ENCODE peak calls at places on chromosomes 11 and 22, in nine cellular contexts. One of them, this sample, is unnamed. For H3K36me3, the result is how much of the 10 kb centered on the place peaks cover.

GRCh38 chr11:76228122-76229000 is 22.1 kb upstream of the WNT11 start:
- DNase-seq in body of pancreas: no peak
- DNase-seq in heart right ventricle: no peak
- DNase-seq in upper lobe of right lung: no peak
- DNase-seq in adipocyte: no peak
- DNase-seq in lower lobe of right lung: no peak
- DNase-seq in prostate gland: no peak
- DNase-seq in CD8-positive, alpha-beta memory T cell: no peak
- DNase-seq in astrocyte: no peak
- DNase-seq in this sample: no peak

GRCh38 chr11:120867531-120867930 is 156.4 kb upstream of the TBCEL start:
- DNase-seq in body of pancreas: no peak
- DNase-seq in heart right ventricle: no peak
- DNase-seq in upper lobe of right lung: no peak
- DNase-seq in adipocyte: no peak
- DNase-seq in lower lobe of right lung: no peak
- DNase-seq in prostate gland: no peak
- DNase-seq in CD8-positive, alpha-beta memory T cell: no peak
- DNase-seq in astrocyte: no peak
- DNase-seq in this sample: no peak

GRCh38 chr11:1608363-1608762 is at the start of gene KRTAP5-3:
- DNase-seq in body of pancreas: no peak
- DNase-seq in heart right ventricle: no peak
- DNase-seq in upper lobe of right lung: no peak
- DNase-seq in adipocyte: no peak
- DNase-seq in lower lobe of right lung: no peak
- DNase-seq in prostate gland: no peak
- DNase-seq in CD8-positive, alpha-beta memory T cell: no peak
- DNase-seq in astrocyte: no peak
- DNase-seq in this sample: no peak

GRCh38 chr11:116641561-116642045 is 131.2 kb downstream of the BUD13 start:
- DNase-seq in body of pancreas: peak
- DNase-seq in heart right ventricle: peak
- DNase-seq in upper lobe of right lung: peak
- DNase-seq in adipocyte: no peak
- DNase-seq in lower lobe of right lung: peak
- DNase-seq in prostate gland: peak
- DNase-seq in CD8-positive, alpha-beta memory T cell: no peak
- DNase-seq in astrocyte: no peak
- DNase-seq in this sample: no peak

GRCh38 chr11:75655619-75656018 is 13.2 kb downstream of the MAP6 start:
- DNase-seq in body of pancreas: no peak
- DNase-seq in heart right ventricle: no peak
- DNase-seq in upper lobe of right lung: no peak
- DNase-seq in adipocyte: peak
- DNase-seq in lower lobe of right lung: no peak
- DNase-seq in prostate gland: no peak
- DNase-seq in CD8-positive, alpha-beta memory T cell: no peak
- DNase-seq in astrocyte: peak
- DNase-seq in this sample: no peak

GRCh38 chr11:3920148-3920852 is 64.8 kb downstream of the STIM1 start:
- DNase-seq in body of pancreas: no peak
- DNase-seq in heart right ventricle: no peak
- DNase-seq in upper lobe of right lung: no peak
- DNase-seq in adipocyte: peak
- DNase-seq in lower lobe of right lung: peak
- DNase-seq in prostate gland: no peak
- DNase-seq in CD8-positive, alpha-beta memory T cell: peak
- DNase-seq in astrocyte: peak
- DNase-seq in this sample: peak

GRCh38 chr11:126989942-126990715 is 10.4 kb downstream of the KIRREL3 start:
- DNase-seq in body of pancreas: peak
- DNase-seq in heart right ventricle: peak
- DNase-seq in upper lobe of right lung: peak
- DNase-seq in adipocyte: peak
- DNase-seq in lower lobe of right lung: peak
- DNase-seq in prostate gland: peak
- DNase-seq in CD8-positive, alpha-beta memory T cell: peak
- DNase-seq in astrocyte: peak
- DNase-seq in this sample: peak

GRCh38 chr11:74233683-74234082 is 62.6 kb downstream of the PPME1 start:
- DNase-seq in body of pancreas: no peak
- DNase-seq in heart right ventricle: no peak
- DNase-seq in upper lobe of right lung: no peak
- DNase-seq in adipocyte: no peak
- DNase-seq in lower lobe of right lung: no peak
- DNase-seq in prostate gland: no peak
- DNase-seq in CD8-positive, alpha-beta memory T cell: no peak
- DNase-seq in astrocyte: no peak
- DNase-seq in this sample: no peak

GRCh38 chr11:46778416-46778815 is 59.4 kb downstream of the F2 start:
- DNase-seq in body of pancreas: no peak
- DNase-seq in heart right ventricle: no peak
- DNase-seq in upper lobe of right lung: no peak
- DNase-seq in adipocyte: no peak
- DNase-seq in lower lobe of right lung: no peak
- DNase-seq in prostate gland: no peak
- DNase-seq in CD8-positive, alpha-beta memory T cell: no peak
- DNase-seq in astrocyte: no peak
- DNase-seq in this sample: no peak

GRCh38 chr11:100404907-100405306 is 282.2 kb upstream of the ARHGAP42 start:
- DNase-seq in body of pancreas: no peak
- DNase-seq in heart right ventricle: no peak
- DNase-seq in upper lobe of right lung: peak
- DNase-seq in adipocyte: no peak
- DNase-seq in lower lobe of right lung: no peak
- DNase-seq in prostate gland: no peak
- DNase-seq in CD8-positive, alpha-beta memory T cell: no peak
- DNase-seq in astrocyte: no peak
- DNase-seq in this sample: no peak

GRCh38 chr22:25437414-25438160 is 126.9 kb upstream of the GRK3 start:
- DNase-seq in body of pancreas: peak
- DNase-seq in heart right ventricle: no peak
- DNase-seq in upper lobe of right lung: no peak
- DNase-seq in adipocyte: no peak
- DNase-seq in lower lobe of right lung: no peak
- DNase-seq in prostate gland: no peak
- DNase-seq in CD8-positive, alpha-beta memory T cell: no peak
- DNase-seq in astrocyte: no peak
- DNase-seq in this sample: no peak

GRCh38 chr11:114050258-114050927 is 9.1 kb upstream of the ZBTB16 start:
- DNase-seq in body of pancreas: no peak
- DNase-seq in heart right ventricle: no peak
- DNase-seq in upper lobe of right lung: no peak
- DNase-seq in adipocyte: no peak
- DNase-seq in lower lobe of right lung: no peak
- DNase-seq in prostate gland: no peak
- DNase-seq in CD8-positive, alpha-beta memory T cell: no peak
- DNase-seq in astrocyte: no peak
- DNase-seq in this sample: no peak

GRCh38 chr11:23288001-23288783 is 427.9 kb upstream of the CCDC179 start:
- DNase-seq in body of pancreas: no peak
- DNase-seq in heart right ventricle: no peak
- DNase-seq in upper lobe of right lung: no peak
- DNase-seq in adipocyte: peak
- DNase-seq in lower lobe of right lung: no peak
- DNase-seq in prostate gland: no peak
- DNase-seq in CD8-positive, alpha-beta memory T cell: no peak
- DNase-seq in astrocyte: peak
- DNase-seq in this sample: no peak

GRCh38 chr11:123920943-123921342 is 18.5 kb upstream of the OR4D5 start:
- DNase-seq in body of pancreas: peak
- DNase-seq in heart right ventricle: no peak
- DNase-seq in upper lobe of right lung: no peak
- DNase-seq in adipocyte: no peak
- DNase-seq in lower lobe of right lung: no peak
- DNase-seq in prostate gland: no peak
- DNase-seq in CD8-positive, alpha-beta memory T cell: no peak
- DNase-seq in astrocyte: no peak
- DNase-seq in this sample: no peak

GRCh38 chr11:558503-558902 is 2.0 kb downstream of the LMNTD2 start:
- DNase-seq in body of pancreas: no peak
- DNase-seq in heart right ventricle: no peak
- DNase-seq in upper lobe of right lung: no peak
- DNase-seq in adipocyte: no peak
- DNase-seq in lower lobe of right lung: no peak
- DNase-seq in prostate gland: no peak
- DNase-seq in CD8-positive, alpha-beta memory T cell: no peak
- DNase-seq in astrocyte: no peak
- DNase-seq in this sample: no peak

GRCh38 chr11:35546317-35546716 is 20.9 kb upstream of the PAMR1 start:
- DNase-seq in body of pancreas: no peak
- DNase-seq in heart right ventricle: no peak
- DNase-seq in upper lobe of right lung: no peak
- DNase-seq in adipocyte: no peak
- DNase-seq in lower lobe of right lung: no peak
- DNase-seq in prostate gland: no peak
- DNase-seq in CD8-positive, alpha-beta memory T cell: no peak
- DNase-seq in astrocyte: no peak
- DNase-seq in this sample: no peak

GRCh38 chr22:41917375-41917905 is 2.6 kb upstream of the SHISA8 start:
- DNase-seq in body of pancreas: no peak
- DNase-seq in heart right ventricle: no peak
- DNase-seq in upper lobe of right lung: no peak
- DNase-seq in adipocyte: no peak
- DNase-seq in lower lobe of right lung: no peak
- DNase-seq in prostate gland: no peak
- DNase-seq in CD8-positive, alpha-beta memory T cell: no peak
- DNase-seq in astrocyte: no peak
- DNase-seq in this sample: no peak

GRCh38 chr22:21450858-21451331 is 16.3 kb upstream of the TMEM191C start:
- DNase-seq in body of pancreas: no peak
- DNase-seq in heart right ventricle: peak
- DNase-seq in upper lobe of right lung: peak
- DNase-seq in adipocyte: no peak
- DNase-seq in lower lobe of right lung: peak
- DNase-seq in prostate gland: peak
- DNase-seq in CD8-positive, alpha-beta memory T cell: no peak
- DNase-seq in astrocyte: no peak
- DNase-seq in this sample: peak

DNA sequence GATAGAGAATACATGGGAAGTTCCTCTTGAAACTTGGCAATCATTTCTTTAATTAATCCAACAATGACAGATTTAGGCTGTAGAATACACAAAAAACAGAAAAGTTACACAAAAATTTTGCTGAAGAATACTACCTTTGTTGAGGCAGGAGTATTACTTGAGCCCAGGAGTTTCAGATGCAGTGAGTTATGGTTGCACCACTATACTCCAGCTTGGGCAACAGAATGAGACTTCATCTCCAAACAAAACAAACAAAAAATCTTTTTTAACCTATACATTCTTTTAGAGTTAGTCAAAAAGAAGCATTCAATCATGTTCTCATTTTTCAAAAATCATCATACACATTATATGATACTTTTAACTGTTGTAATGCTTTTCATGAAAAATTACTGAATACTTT is 22.1 kb downstream of the UEVLD start:
- DNase-seq in body of pancreas: no peak
- DNase-seq in heart right ventricle: no peak
- DNase-seq in upper lobe of right lung: no peak
- DNase-seq in adipocyte: peak
- DNase-seq in lower lobe of right lung: no peak
- DNase-seq in prostate gland: no peak
- DNase-seq in CD8-positive, alpha-beta memory T cell: no peak
- DNase-seq in astrocyte: no peak
- DNase-seq in this sample: no peak
- H3K36me3 ChIP-seq in body of pancreas: under half
- H3K36me3 ChIP-seq in heart right ventricle: under half
- H3K36me3 ChIP-seq in upper lobe of right lung: half or more
- H3K36me3 ChIP-seq in adipocyte: under half
- H3K36me3 ChIP-seq in lower lobe of right lung: half or more
- H3K36me3 ChIP-seq in prostate gland: under half
- H3K36me3 ChIP-seq in CD8-positive, alpha-beta memory T cell: under half
- H3K36me3 ChIP-seq in astrocyte: under half
- H3K36me3 ChIP-seq in this sample: under half

GRCh38 chr22:29816980-29817379 is 21.1 kb downstream of the ASCC2 start:
- DNase-seq in body of pancreas: no peak
- DNase-seq in heart right ventricle: no peak
- DNase-seq in upper lobe of right lung: no peak
- DNase-seq in adipocyte: no peak
- DNase-seq in lower lobe of right lung: no peak
- DNase-seq in prostate gland: peak
- DNase-seq in CD8-positive, alpha-beta memory T cell: no peak
- DNase-seq in astrocyte: no peak
- DNase-seq in this sample: no peak

GRCh38 chr22:29816128-29816527 is 21.9 kb downstream of the ASCC2 start:
- DNase-seq in body of pancreas: peak
- DNase-seq in heart right ventricle: peak
- DNase-seq in upper lobe of right lung: no peak
- DNase-seq in adipocyte: no peak
- DNase-seq in lower lobe of right lung: no peak
- DNase-seq in prostate gland: no peak
- DNase-seq in CD8-positive, alpha-beta memory T cell: no peak
- DNase-seq in astrocyte: no peak
- DNase-seq in this sample: no peak

GRCh38 chr22:29815580-29815979 is 22.5 kb downstream of the ASCC2 start:
- DNase-seq in body of pancreas: no peak
- DNase-seq in heart right ventricle: no peak
- DNase-seq in upper lobe of right lung: no peak
- DNase-seq in adipocyte: no peak
- DNase-seq in lower lobe of right lung: no peak
- DNase-seq in prostate gland: no peak
- DNase-seq in CD8-positive, alpha-beta memory T cell: no peak
- DNase-seq in astrocyte: no peak
- DNase-seq in this sample: no peak

GRCh38 chr22:29816539-29816938 is 21.5 kb downstream of the ASCC2 start:
- DNase-seq in body of pancreas: no peak
- DNase-seq in heart right ventricle: no peak
- DNase-seq in upper lobe of right lung: no peak
- DNase-seq in adipocyte: no peak
- DNase-seq in lower lobe of right lung: no peak
- DNase-seq in prostate gland: no peak
- DNase-seq in CD8-positive, alpha-beta memory T cell: no peak
- DNase-seq in astrocyte: no peak
- DNase-seq in this sample: no peak

GRCh38 chr22:29817724-29818123 is 20.4 kb downstream of the ASCC2 start:
- DNase-seq in body of pancreas: no peak
- DNase-seq in heart right ventricle: no peak
- DNase-seq in upper lobe of right lung: no peak
- DNase-seq in adipocyte: no peak
- DNase-seq in lower lobe of right lung: no peak
- DNase-seq in prostate gland: no peak
- DNase-seq in CD8-positive, alpha-beta memory T cell: no peak
- DNase-seq in astrocyte: no peak
- DNase-seq in this sample: no peak
- H3K36me3 ChIP-seq in body of pancreas: under half
- H3K36me3 ChIP-seq in heart right ventricle: under half
- H3K36me3 ChIP-seq in upper lobe of right lung: half or more
- H3K36me3 ChIP-seq in adipocyte: half or more
- H3K36me3 ChIP-seq in lower lobe of right lung: half or more
- H3K36me3 ChIP-seq in prostate gland: under half
- H3K36me3 ChIP-seq in CD8-positive, alpha-beta memory T cell: half or more
- H3K36me3 ChIP-seq in astrocyte: under half
- H3K36me3 ChIP-seq in this sample: under half

GRCh38 chr22:46357186-46357500 is 21.6 kb downstream of the TRMU start:
- DNase-seq in body of pancreas: no peak
- DNase-seq in heart right ventricle: no peak
- DNase-seq in upper lobe of right lung: no peak
- DNase-seq in adipocyte: no peak
- DNase-seq in lower lobe of right lung: no peak
- DNase-seq in prostate gland: no peak
- DNase-seq in CD8-positive, alpha-beta memory T cell: no peak
- DNase-seq in astrocyte: no peak
- DNase-seq in this sample: no peak
- H3K36me3 ChIP-seq in body of pancreas: under half
- H3K36me3 ChIP-seq in heart right ventricle: under half
- H3K36me3 ChIP-seq in upper lobe of right lung: under half
- H3K36me3 ChIP-seq in adipocyte: under half
- H3K36me3 ChIP-seq in lower lobe of right lung: half or more
- H3K36me3 ChIP-seq in prostate gland: under half
- H3K36me3 ChIP-seq in CD8-positive, alpha-beta memory T cell: under half
- H3K36me3 ChIP-seq in astrocyte: under half
- H3K36me3 ChIP-seq in this sample: half or more

GRCh38 chr11:67498544-67498972 is 6.6 kb downstream of the PITPNM1 start:
- DNase-seq in body of pancreas: no peak
- DNase-seq in heart right ventricle: peak
- DNase-seq in upper lobe of right lung: no peak
- DNase-seq in adipocyte: no peak
- DNase-seq in lower lobe of right lung: no peak
- DNase-seq in prostate gland: no peak
- DNase-seq in CD8-positive, alpha-beta memory T cell: no peak
- DNase-seq in astrocyte: no peak
- DNase-seq in this sample: no peak
- H3K36me3 ChIP-seq in body of pancreas: under half
- H3K36me3 ChIP-seq in heart right ventricle: under half
- H3K36me3 ChIP-seq in upper lobe of right lung: under half
- H3K36me3 ChIP-seq in adipocyte: under half
- H3K36me3 ChIP-seq in lower lobe of right lung: half or more
- H3K36me3 ChIP-seq in prostate gland: under half
- H3K36me3 ChIP-seq in CD8-positive, alpha-beta memory T cell: under half
- H3K36me3 ChIP-seq in astrocyte: under half
- H3K36me3 ChIP-seq in this sample: under half

This sample was measured in tibial nerve.